ENCODE peak calls at places on chromosomes 3 and 15, in six cellular contexts. I is HCT116, K is GM23338, X is prostate gland, Q is breast epithelium, R is Panc1. O is an unnamed sample.

GRCh38 chr15:73941871-73942635 is 15.8 kb downstream of the LOXL1 start:
- DNase-seq in R (no peak), Q (no peak), K (no peak), I (no peak), X (no peak), O (peak; percentile 77)

GRCh38 chr15:60557157-60557556 is 78.2 kb upstream of the ICE2 start:
- DNase-seq in X (no peak), I (no peak), K (no peak), Q (no peak), R (no peak), O (no peak)

GRCh38 chr15:60385620-60386552 is 11.9 kb downstream of the ANXA2 start:
- DNase-seq in Q (no peak), X (peak; percentile 69), I (no peak), K (no peak), R (no peak), O (no peak)

GRCh38 chr3:13884851-13885703 is 5.2 kb upstream of the WNT7A start:
- DNase-seq in Q (no peak), R (no peak), X (peak; percentile 67), I (peak; percentile 56), K (peak; percentile 81), O (no peak)

GRCh38 chr3:80470433-80470832 is 702.6 kb upstream of the ROBO1 start:
- DNase-seq in I (no peak), X (no peak), R (no peak), Q (no peak), K (no peak), O (no peak)

GRCh38 chr3:182837855-182838454 is 44.7 kb downstream of the ATP11B start:
- DNase-seq in X (no peak), I (no peak), Q (no peak), R (no peak), K (peak; percentile 69), O (no peak)

GRCh38 chr15:92693922-92694331 is 38.4 kb upstream of the FAM174B start:
- DNase-seq in Q (no peak), R (no peak), I (peak; percentile 34), X (no peak), K (peak; percentile 91), O (no peak)

GRCh38 chr3:139548801-139549200 is 9.3 kb upstream of the RBP1 start:
- DNase-seq in K (no peak), I (no peak), X (no peak), Q (no peak), R (no peak), O (no peak)

GRCh38 chr3:58414538-58415197 is 19.0 kb downstream of the PDHB start:
- DNase-seq in R (no peak), I (peak; percentile 44), Q (no peak), X (peak; percentile 49), K (peak; percentile 80), O (no peak)

GRCh38 chr3:155963557-155963956 is 93.1 kb downstream of the GMPS start:
- DNase-seq in K (no peak), I (no peak), Q (no peak), R (no peak), X (no peak), O (no peak)

GRCh38 chr3:155661042-155661441 is 83.8 kb downstream of the PLCH1 start:
- DNase-seq in R (no peak), I (no peak), X (no peak), K (no peak), Q (no peak), O (no peak)

GRCh38 chr15:93180656-93181055 is 91.6 kb upstream of the RGMA start:
- DNase-seq in X (no peak), I (no peak), Q (no peak), K (peak; percentile 70), R (no peak), O (no peak)

GRCh38 chr3:103195201-103195600 is 760.4 kb downstream of the ZPLD1 start:
- DNase-seq in K (no peak), I (no peak), R (no peak), Q (no peak), X (no peak), O (no peak)

GRCh38 chr3:104909188-104909587 is 457.5 kb upstream of the ALCAM start:
- DNase-seq in I (no peak), X (no peak), K (no peak), R (no peak), Q (no peak), O (no peak)

GRCh38 chr15:66231421-66232266 is 21.9 kb downstream of the MEGF11 start:
- DNase-seq in X (no peak), R (no peak), K (no peak), I (no peak), Q (no peak), O (peak; percentile 41)

GRCh38 chr3:113660901-113661300 is 35.5 kb downstream of the USF3 start:
- DNase-seq in Q (no peak), R (no peak), I (no peak), K (no peak), X (no peak), O (no peak)

GRCh38 chr3:19972056-19972455 is 25.2 kb downstream of the RAB5A start:
- DNase-seq in Q (no peak), X (no peak), I (no peak), R (no peak), K (no peak), O (no peak)

GRCh38 chr3:169668957-169669681 is 5.6 kb upstream of the MECOM start:
- DNase-seq in I (peak; percentile 38), R (no peak), X (peak; percentile 75), Q (no peak), K (peak; percentile 93), O (peak; percentile 88)

GRCh38 chr3:133894334-133895207 is 1.1 kb downstream of the RAB6B start:
- DNase-seq in K (peak; percentile 77), R (no peak), I (no peak), Q (no peak), X (no peak), O (no peak)

GRCh38 chr15:89672221-89673161 is 6.7 kb downstream of the PLIN1 start:
- DNase-seq in X (no peak), Q (no peak), K (peak; percentile 13), R (no peak), I (no peak), O (no peak)

GRCh38 chr15:42091753-42092665 is 2.4 kb downstream of the PLA2G4D start:
- DNase-seq in R (no peak), I (peak; percentile 41), K (peak; percentile 34), Q (no peak), X (no peak), O (no peak)

GRCh38 chr3:183613366-183614293 is 21.8 kb upstream of the KLHL24 start:
- DNase-seq in R (no peak), K (no peak), I (no peak), Q (no peak), X (no peak), O (no peak)

DNA sequence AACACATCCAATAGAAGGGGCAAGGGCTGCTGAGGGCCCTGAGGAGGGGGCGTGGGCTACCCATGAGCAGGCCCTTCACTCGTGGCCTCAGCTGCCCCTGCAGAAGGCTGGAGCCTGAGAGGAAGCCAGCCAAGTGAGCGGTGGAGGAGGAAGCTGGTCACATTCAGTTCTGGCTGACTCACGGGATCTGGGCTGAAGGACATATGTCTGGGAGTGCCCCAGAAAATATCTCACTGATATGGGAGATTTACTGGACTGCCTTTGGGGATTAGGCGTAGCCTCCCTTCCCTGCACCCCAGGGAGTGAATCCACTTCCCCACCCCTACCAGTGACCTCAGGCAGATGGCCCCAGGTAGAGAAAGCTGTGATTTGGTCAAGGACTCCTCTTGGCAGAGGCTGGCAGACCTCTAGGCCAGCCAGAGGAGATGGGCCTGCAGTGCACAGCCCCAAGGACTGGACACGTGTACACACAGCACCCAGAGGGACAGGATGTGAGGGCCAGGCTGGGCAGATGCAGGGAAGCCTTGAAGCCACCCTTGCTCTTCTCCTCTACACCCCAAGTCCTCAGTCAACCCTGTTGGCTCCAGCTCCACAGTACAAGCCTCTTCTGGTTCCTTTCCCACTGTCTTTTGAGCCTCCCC is 14.2 kb upstream of the ANKDD1A start:
- DNase-seq in K (no peak), I (no peak), X (no peak), R (no peak), Q (no peak), O (peak; percentile 91)
- TF ChIP-seq POLR2AphosphoS5 in K (no peak), I (no peak), X (no peak), R (no peak), Q (no peak), O (peak; percentile 81)

DNA sequence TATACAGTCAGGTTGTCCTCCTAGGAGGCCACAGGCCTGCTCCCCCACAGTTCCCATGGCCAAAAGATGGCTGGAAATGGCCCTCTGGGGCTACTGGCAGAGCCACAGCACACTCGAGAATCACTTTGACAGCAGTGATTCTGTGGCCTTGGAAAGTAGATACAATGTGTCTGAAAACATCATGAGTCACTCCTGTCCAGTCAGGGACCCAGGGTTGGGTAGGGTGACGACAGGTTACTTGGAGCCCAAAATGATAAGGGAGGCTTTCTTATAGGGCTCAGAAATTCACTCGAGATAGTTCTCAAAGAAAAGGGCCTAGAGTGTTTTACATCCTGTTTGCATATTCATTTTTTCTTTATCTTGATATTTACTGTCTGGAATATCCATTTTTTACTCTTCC is 24.3 kb downstream of the MRPS25 start:
- DNase-seq in K (no peak), I (no peak), R (no peak), Q (no peak), X (no peak), O (no peak)
- H3K36me3 ChIP-seq in K (peaks cover 30% of the 10 kb centered on the region), I (peaks cover 42% of the 10 kb centered on the region), R (peaks cover 13% of the 10 kb centered on the region), Q (peaks cover 4% of the 10 kb centered on the region), X (no peaks in the 10 kb centered on the region), O (peaks cover 84% of the 10 kb centered on the region)

DNA sequence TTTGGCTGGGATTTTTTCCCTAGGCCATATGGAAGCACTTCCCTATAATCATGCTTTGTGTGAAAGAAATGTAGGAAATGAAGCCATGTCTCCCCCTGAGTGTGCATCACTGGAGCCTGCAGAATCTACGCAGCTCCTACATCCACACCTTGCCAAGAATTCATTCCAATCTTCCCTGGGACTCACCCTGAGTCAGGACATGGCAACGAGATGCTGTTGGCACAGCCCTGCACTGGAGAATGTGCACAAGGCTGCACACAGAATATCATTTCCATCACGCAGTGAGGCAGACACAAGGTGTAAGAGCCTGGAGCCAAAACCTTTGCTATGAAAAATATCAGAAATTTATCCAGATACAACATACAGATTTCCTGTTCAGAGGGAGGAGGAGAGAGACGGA is 189.6 kb downstream of the ADAMTSL3 start:
- DNase-seq in I (no peak), R (no peak), X (no peak), Q (no peak), K (no peak), O (no peak)
- TF ChIP-seq POLR2AphosphoS5 in I (no peak), R (no peak), X (no peak), Q (no peak), K (no peak), O (no peak)

GRCh38 chr15:88628018-88628673 is 7.0 kb downstream of the AEN start:
- DNase-seq in R (no peak), K (no peak), X (no peak), Q (no peak), I (no peak), O (peak; percentile 78)
- H3K36me3 ChIP-seq in R (peaks cover 19% of the 10 kb centered on the region), K (peaks cover 63% of the 10 kb centered on the region), X (peaks cover 9% of the 10 kb centered on the region), Q (no peaks in the 10 kb centered on the region), I (peaks cover 25% of the 10 kb centered on the region), O (peaks cover 43% of the 10 kb centered on the region)

DNA sequence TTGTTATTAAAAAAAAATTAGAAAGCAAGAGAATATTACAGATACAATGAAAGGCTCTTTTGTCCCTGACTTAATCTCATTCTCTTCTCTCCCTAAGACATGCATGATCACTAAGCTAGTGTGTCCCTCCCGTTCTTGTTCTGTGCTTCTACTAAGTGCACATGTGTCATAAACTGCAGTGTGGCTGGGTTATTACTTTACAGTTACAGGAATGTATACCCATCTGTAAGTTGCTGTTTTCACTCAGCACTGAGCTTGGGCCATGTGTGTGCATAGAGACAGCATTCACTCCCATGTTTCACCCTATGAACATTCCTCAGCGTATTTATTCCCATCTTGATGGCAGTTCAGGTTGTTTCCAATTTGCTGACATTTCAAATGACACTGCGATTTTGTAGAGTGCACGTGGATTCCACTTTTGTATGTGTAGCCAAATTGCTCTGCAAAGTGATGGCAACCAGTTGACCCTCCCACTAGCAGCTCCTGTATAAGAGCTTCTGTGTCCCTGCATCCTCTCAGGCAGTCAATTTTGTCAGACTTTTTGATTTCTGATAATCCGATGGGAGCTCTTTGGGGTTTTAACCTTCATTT is 145.8 kb upstream of the UBE2E1 start:
- DNase-seq in K (no peak), I (no peak), X (no peak), R (no peak), Q (no peak), O (no peak)
- TF ChIP-seq POLR2AphosphoS5 in K (no peak), I (no peak), X (no peak), R (no peak), Q (no peak), O (no peak)